ENCODE peak calls at places on chromosomes 16 and 17, in eight cellular contexts. O is WTC11; X is activated CD4-positive, alpha-beta T cell treated with anti-CD3 and anti-CD28 coated beads, Interleukin-2, amount 50 U/mL, for 1 hour; A is NCI-H1105 treated with DMSO at 0.1 percent for 48 hours; G is GM06990; N is GF-D8; S is heart right ventricle; F is uterus. L is an unnamed sample.

GRCh38 chr17:38590988-38591758 is 14.6 kb downstream of the SRCIN1 start:
- DNase-seq in O (no peak), X (no peak), A (no peak), G (peak; percentile 42), N (peak; percentile 94), S (no peak), F (no peak), L (no peak)

GRCh38 chr16:68746951-68747350 is 9.9 kb downstream of the CDH1 start:
- DNase-seq in O (no peak), X (no peak), A (no peak), G (no peak), N (no peak), S (no peak), F (no peak), L (no peak)

GRCh38 chr17:2054262-2054739 is 602 bp upstream of the HIC1 start:
- DNase-seq in O (no peak), X (no peak), A (peak; percentile 19), G (no peak), N (no peak), S (no peak), F (peak; percentile 64), L (peak; percentile 60)

GRCh38 chr17:71335212-71335611 is 785.6 kb upstream of the SOX9 start:
- DNase-seq in O (no peak), X (no peak), A (no peak), G (no peak), N (no peak), S (no peak), F (no peak), L (no peak)

GRCh38 chr16:56950881-56951771 is 10.6 kb upstream of the CETP start:
- DNase-seq in O (peak; percentile 72), X (peak; percentile 44), A (peak; percentile 1), G (peak; percentile 59), N (peak; percentile 52), S (peak; percentile 26), F (no peak), L (peak; percentile 76)

GRCh38 chr17:78920528-78920927 is 4.7 kb downstream of the TIMP2 start:
- DNase-seq in O (no peak), X (no peak), A (no peak), G (no peak), N (no peak), S (no peak), F (no peak), L (no peak)

GRCh38 chr16:4414187-4414909 is 2.0 kb downstream of the CORO7 start:
- DNase-seq in O (no peak), X (peak; percentile 75), A (no peak), G (peak; percentile 84), N (no peak), S (no peak), F (no peak), L (no peak)

GRCh38 chr17:8264836-8265542 is 15.9 kb downstream of the PFAS start:
- DNase-seq in O (no peak), X (no peak), A (no peak), G (no peak), N (no peak), S (no peak), F (no peak), L (no peak)

GRCh38 chr16:1674751-1675664 is 3.1 kb upstream of the JPT2 start:
- DNase-seq in O (no peak), X (no peak), A (no peak), G (no peak), N (no peak), S (no peak), F (no peak), L (no peak)

GRCh38 chr17:17116406-17116805 is 74.1 kb downstream of the MPRIP start:
- DNase-seq in O (no peak), X (no peak), A (no peak), G (no peak), N (no peak), S (no peak), F (no peak), L (no peak)

GRCh38 chr16:67857547-67858233 is 10.2 kb upstream of the CENPT start:
- DNase-seq in O (peak; percentile 51), X (peak; percentile 30), A (no peak), G (no peak), N (no peak), S (peak; percentile 79), F (peak; percentile 76), L (peak; percentile 89)

GRCh38 chr16:11610580-11610979 is 23.9 kb upstream of the LITAF start:
- DNase-seq in O (no peak), X (no peak), A (no peak), G (no peak), N (no peak), S (no peak), F (no peak), L (no peak)

GRCh38 chr16:54121539-54122295 is 164.9 kb downstream of the IRX3 start:
- DNase-seq in O (no peak), X (no peak), A (no peak), G (no peak), N (no peak), S (no peak), F (no peak), L (no peak)

GRCh38 chr17:869067-869466 is 86.9 kb downstream of the MRM3 start:
- DNase-seq in O (no peak), X (no peak), A (no peak), G (no peak), N (no peak), S (peak; percentile 57), F (peak; percentile 84), L (peak; percentile 93)

GRCh38 chr17:80146121-80147034 is 550 bp downstream of the EIF4A3 start:
- DNase-seq in O (no peak), X (no peak), A (peak; percentile 28), G (no peak), N (no peak), S (no peak), F (no peak), L (no peak)

GRCh38 chr17:38967290-38967738 is at the start of gene FBXO47:
- DNase-seq in O (peak; percentile 96), X (peak; percentile 76), A (no peak), G (peak; percentile 59), N (no peak), S (peak; percentile 97), F (peak; percentile 93), L (peak; percentile 95)

GRCh38 chr17:11997147-11997971 is at the start of gene ZNF18:
- DNase-seq in O (peak; percentile 96), X (peak; percentile 95), A (peak; percentile 96), G (peak; percentile 97), N (peak; percentile 58), S (peak; percentile 96), F (peak; percentile 96), L (peak; percentile 94)

GRCh38 chr16:19282101-19282500 is 3.4 kb upstream of the CLEC19A start:
- DNase-seq in O (no peak), X (no peak), A (no peak), G (no peak), N (no peak), S (no peak), F (no peak), L (no peak)

GRCh38 chr17:36650096-36650764 is 48.8 kb downstream of the MRM1 start:
- DNase-seq in O (no peak), X (no peak), A (no peak), G (no peak), N (no peak), S (no peak), F (no peak), L (no peak)

GRCh38 chr16:53626161-53626560 is 77.5 kb downstream of the RPGRIP1L start:
- DNase-seq in O (no peak), X (no peak), A (no peak), G (no peak), N (no peak), S (no peak), F (no peak), L (no peak)

GRCh38 chr16:26740771-26741170 is 326.0 kb upstream of the C16orf82 start:
- DNase-seq in O (no peak), X (no peak), A (no peak), G (no peak), N (no peak), S (no peak), F (no peak), L (no peak)

GRCh38 chr16:50616883-50617629 is 64.1 kb downstream of the SNX20 start:
- DNase-seq in O (no peak), X (no peak), A (no peak), G (no peak), N (no peak), S (no peak), F (no peak), L (no peak)

GRCh38 chr17:76948726-76949342 is 80.6 kb downstream of the MGAT5B start:
- DNase-seq in O (no peak), X (no peak), A (peak; percentile 46), G (no peak), N (no peak), S (no peak), F (no peak), L (no peak)

GRCh38 chr17:42436401-42436800 is 13.3 kb upstream of the CAVIN1 start:
- DNase-seq in O (no peak), X (no peak), A (no peak), G (no peak), N (no peak), S (peak; percentile 78), F (peak; percentile 57), L (peak; percentile 75)

GRCh38 chr16:12546918-12547607 is 256.6 kb downstream of the CPPED1 start:
- DNase-seq in O (no peak), X (no peak), A (no peak), G (peak; percentile 81), N (no peak), S (no peak), F (no peak), L (no peak)

GRCh38 chr17:78289802-78290363 is 58.5 kb downstream of the TMEM235 start:
- DNase-seq in O (peak; percentile 78), X (peak; percentile 70), A (peak; percentile 23), G (peak; percentile 52), N (peak; percentile 52), S (peak; percentile 85), F (peak; percentile 76), L (peak; percentile 71)

GRCh38 chr17:63698886-63699637 is 863 bp downstream of the LIMD2 start:
- DNase-seq in O (peak; percentile 62), X (peak; percentile 86), A (no peak), G (peak; percentile 90), N (peak; percentile 82), S (peak; percentile 55), F (peak; percentile 33), L (peak; percentile 76)

GRCh38 chr17:79775635-79776034 is 2.3 kb upstream of the CBX2 start:
- DNase-seq in O (no peak), X (no peak), A (no peak), G (no peak), N (no peak), S (no peak), F (no peak), L (no peak)

GRCh38 chr17:17692353-17693252 is 11.3 kb downstream of the RAI1 start:
- DNase-seq in O (no peak), X (no peak), A (peak; percentile 17), G (no peak), N (no peak), S (no peak), F (no peak), L (no peak)

GRCh38 chr17:6495450-6496115 is 51.3 kb downstream of the PIMREG start:
- DNase-seq in O (no peak), X (no peak), A (no peak), G (no peak), N (no peak), S (no peak), F (no peak), L (no peak)

GRCh38 chr16:28182183-28182582 is 29.6 kb downstream of the XPO6 start:
- DNase-seq in O (no peak), X (peak; percentile 26), A (no peak), G (no peak), N (no peak), S (no peak), F (no peak), L (no peak)